ENCODE peak calls at places on chromosomes 16 and 17, in six cellular contexts. U, W, J, H, Z and B are unnamed samples.

GRCh38 chr17:37273419-37274051 is 102.2 kb upstream of the C17orf78 start:
- DNase-seq in U (no peak), W (no peak), J (no peak), H (no peak), Z (no peak), B (no peak)

GRCh38 chr16:9040766-9041430 is 50.5 kb upstream of the HAPSTR1 start:
- DNase-seq in U (no peak), W (no peak), J (no peak), H (no peak), Z (no peak), B (no peak)

GRCh38 chr16:4261557-4262172 is 11.2 kb downstream of the TFAP4 start:
- DNase-seq in U (peak), W (peak), J (peak), H (peak), Z (no peak), B (peak)

GRCh38 chr17:35968520-35969054 is 12.7 kb downstream of the CCL16 start:
- DNase-seq in U (no peak), W (no peak), J (no peak), H (no peak), Z (no peak), B (no peak)

GRCh38 chr17:56440391-56440790 is 153.1 kb upstream of the NOG start:
- DNase-seq in U (no peak), W (no peak), J (no peak), H (no peak), Z (no peak), B (no peak)

GRCh38 chr17:72095316-72095715 is 25.5 kb upstream of the SOX9 start:
- DNase-seq in U (no peak), W (no peak), J (peak), H (no peak), Z (no peak), B (no peak)

GRCh38 chr16:80176114-80176513 is 364.7 kb upstream of the DYNLRB2 start:
- DNase-seq in U (no peak), W (no peak), J (no peak), H (no peak), Z (no peak), B (no peak)

GRCh38 chr17:47470836-47471235 is 60.1 kb upstream of the NPEPPS start:
- DNase-seq in U (no peak), W (no peak), J (no peak), H (no peak), Z (no peak), B (no peak)

GRCh38 chr17:3695723-3696411 is at the start of gene P2RX5:
- DNase-seq in U (no peak), W (no peak), J (peak), H (no peak), Z (no peak), B (no peak)

GRCh38 chr16:17481741-17482140 is 11.0 kb upstream of the XYLT1 start:
- DNase-seq in U (no peak), W (no peak), J (no peak), H (no peak), Z (no peak), B (no peak)

GRCh38 chr16:57100445-57100844 is 8.1 kb downstream of the CPNE2 start:
- DNase-seq in U (no peak), W (no peak), J (no peak), H (no peak), Z (no peak), B (no peak)

GRCh38 chr16:11016524-11016988 is 72.2 kb downstream of the CLEC16A start:
- DNase-seq in U (peak), W (no peak), J (no peak), H (no peak), Z (no peak), B (no peak)

GRCh38 chr16:9447699-9448098 is 356.3 kb downstream of the HAPSTR1 start:
- DNase-seq in U (no peak), W (no peak), J (no peak), H (no peak), Z (peak), B (no peak)

GRCh38 chr16:10598157-10598556 is 17.8 kb upstream of the EMP2 start:
- DNase-seq in U (no peak), W (no peak), J (peak), H (no peak), Z (no peak), B (no peak)

GRCh38 chr17:57395721-57396321 is 139.5 kb downstream of the MSI2 start:
- DNase-seq in U (no peak), W (no peak), J (no peak), H (no peak), Z (no peak), B (no peak)

GRCh38 chr16:399278-400019 is 2.2 kb upstream of the DECR2 start:
- DNase-seq in U (no peak), W (no peak), J (no peak), H (no peak), Z (no peak), B (no peak)

GRCh38 chr17:76612977-76613851 is 27.6 kb upstream of the ST6GALNAC2 start:
- DNase-seq in U (no peak), W (no peak), J (peak), H (no peak), Z (no peak), B (peak)

GRCh38 chr17:70053241-70054234 is 21.5 kb upstream of the KCNJ16 start:
- DNase-seq in U (no peak), W (no peak), J (no peak), H (no peak), Z (no peak), B (no peak)
- TF ChIP-seq POLR2A in U (no peak), W (no peak), J (no peak), H (no peak), Z (no peak), B (no peak)

GRCh38 chr17:82105882-82106696 is 8.1 kb upstream of the FASN start:
- DNase-seq in U (peak), W (peak), J (peak), H (no peak), Z (no peak), B (peak)
- TF ChIP-seq POLR2A in U (peak), W (no peak), J (no peak), H (peak), Z (no peak), B (peak)

GRCh38 chr16:31074073-31074813 is at the start of the genes ZNF646 and ZNF668:
- DNase-seq in U (peak), W (peak), J (peak), H (peak), Z (peak), B (peak)
- TF ChIP-seq POLR2A in U (peak), W (peak), J (peak), H (peak), Z (peak), B (peak)

GRCh38 chr17:28549274-28550132 is 2.9 kb downstream of the UNC119 start:
- DNase-seq in U (no peak), W (no peak), J (no peak), H (no peak), Z (no peak), B (no peak)
- TF ChIP-seq POLR2A in U (no peak), W (no peak), J (no peak), H (no peak), Z (no peak), B (no peak)

GRCh38 chr17:74733365-74734122 is 3.5 kb upstream of the RAB37 start:
- DNase-seq in U (no peak), W (no peak), J (no peak), H (no peak), Z (no peak), B (no peak)
- TF ChIP-seq POLR2A in U (no peak), W (no peak), J (no peak), H (no peak), Z (no peak), B (no peak)